ENCODE peak calls at places on chromosomes 6 and 20, in eight cellular contexts. O is A673, R is upper lobe of right lung, U is heart left ventricle, C is H9, V is WERI-Rb-1, J is endothelial cell, S is AG09309. A is an unnamed sample.

GRCh38 chr6:16450285-16450684 is 211.9 kb downstream of the GMPR start:
- DNase-seq in V (no peak), R (no peak), S (peak), O (no peak), U (no peak), J (no peak), C (no peak), A (no peak)

GRCh38 chr6:122381494-122382083 is 17.9 kb upstream of the HSF2 start:
- DNase-seq in U (peak), V (peak), J (peak), R (no peak), S (peak), C (peak), O (peak), A (peak)

GRCh38 chr6:99013661-99014458 is 66.1 kb upstream of the FBXL4 start:
- DNase-seq in U (no peak), V (no peak), O (no peak), S (no peak), R (no peak), C (no peak), J (no peak), A (no peak)

GRCh38 chr6:24631671-24632070 is 14.3 kb downstream of the KIAA0319 start:
- DNase-seq in C (no peak), S (no peak), R (no peak), O (no peak), V (no peak), U (no peak), J (no peak), A (no peak)

GRCh38 chr20:19826179-19826914 is 68.3 kb downstream of the RIN2 start:
- DNase-seq in U (no peak), C (no peak), O (no peak), J (no peak), R (no peak), S (no peak), V (peak), A (no peak)

GRCh38 chr6:112207131-112207530 is 47.2 kb downstream of the LAMA4 start:
- DNase-seq in U (no peak), S (no peak), R (no peak), O (no peak), V (no peak), C (no peak), J (no peak), A (no peak)

GRCh38 chr20:19602660-19603389 is 155.2 kb upstream of the RIN2 start:
- DNase-seq in O (no peak), R (no peak), V (no peak), J (no peak), U (no peak), C (no peak), S (no peak), A (no peak)

GRCh38 chr20:61313396-61313795 is 61.3 kb downstream of the CDH4 start:
- DNase-seq in O (no peak), J (no peak), C (no peak), V (no peak), R (no peak), S (no peak), U (no peak), A (no peak)

GRCh38 chr6:20084411-20084810 is 127.9 kb downstream of the MBOAT1 start:
- DNase-seq in V (no peak), C (no peak), J (no peak), R (no peak), U (no peak), O (no peak), S (no peak), A (no peak)

GRCh38 chr6:33595001-33595846 is 15.1 kb upstream of the BAK1 start:
- DNase-seq in R (no peak), U (peak), J (no peak), V (peak), S (no peak), C (peak), O (no peak), A (no peak)

GRCh38 chr6:45880139-45880538 is 135.5 kb downstream of the CLIC5 start:
- DNase-seq in S (no peak), J (no peak), O (no peak), C (no peak), V (no peak), R (no peak), U (no peak), A (no peak)

GRCh38 chr20:63520939-63521601 is 505 bp downstream of the PPDPF start:
- DNase-seq in O (peak), C (peak), S (no peak), V (peak), J (peak), U (peak), R (peak), A (peak)

GRCh38 chr20:44494266-44494665 is 18.6 kb downstream of the TTPAL start:
- DNase-seq in R (no peak), O (no peak), J (no peak), S (no peak), C (no peak), U (no peak), V (no peak), A (no peak)

GRCh38 chr20:38725959-38726848 is 1.9 kb downstream of the SLC32A1 start:
- DNase-seq in V (peak), S (no peak), J (peak), O (peak), U (no peak), C (peak), R (no peak), A (peak)

GRCh38 chr6:55433446-55434130 is 106.3 kb downstream of the GFRAL start:
- DNase-seq in R (no peak), V (no peak), J (no peak), C (no peak), S (no peak), O (peak), U (no peak), A (no peak)

GRCh38 chr6:14216931-14217684 is 99.5 kb downstream of the CD83 start:
- DNase-seq in R (no peak), V (no peak), O (no peak), C (no peak), U (no peak), J (no peak), S (peak), A (no peak)

GRCh38 chr20:50003253-50003656 is 20.5 kb downstream of the SNAI1 start:
- DNase-seq in J (no peak), S (peak), V (peak), O (peak), C (no peak), R (no peak), U (no peak), A (no peak)

GRCh38 chr20:60528141-60528540 is 569.9 kb downstream of the CDH26 start:
- DNase-seq in O (no peak), C (no peak), R (no peak), J (no peak), U (no peak), S (no peak), V (no peak), A (no peak)

GRCh38 chr20:33481431-33481941 is 8.4 kb upstream of the CBFA2T2 start:
- DNase-seq in J (no peak), C (no peak), S (no peak), R (no peak), U (no peak), O (no peak), V (no peak), A (no peak)

GRCh38 chr6:28089054-28089453 is 8.7 kb downstream of the ZNF165 start:
- DNase-seq in R (no peak), O (no peak), J (no peak), V (no peak), U (no peak), C (no peak), S (no peak), A (no peak)

GRCh38 chr6:147279423-147279822 is 75.2 kb downstream of the STXBP5 start:
- DNase-seq in O (no peak), S (peak), J (no peak), R (no peak), C (no peak), V (no peak), U (no peak), A (no peak)

GRCh38 chr6:709471-710056 is 16.6 kb upstream of the EXOC2 start:
- DNase-seq in C (no peak), V (no peak), R (no peak), S (no peak), O (no peak), J (no peak), U (no peak), A (no peak)

GRCh38 chr6:88983532-88983931 is 20.1 kb upstream of the RNGTT start:
- DNase-seq in U (no peak), J (peak), V (peak), S (no peak), R (no peak), C (peak), O (peak), A (no peak)

GRCh38 chr20:33166533-33167113 is 1.3 kb upstream of the BPIFA2 start:
- DNase-seq in R (no peak), U (no peak), C (no peak), V (no peak), S (no peak), J (no peak), O (no peak), A (no peak)

GRCh38 chr20:17570347-17571152 is 675 bp downstream of the DSTN start:
- DNase-seq in O (peak), S (no peak), C (peak), J (peak), R (peak), U (peak), V (peak), A (no peak)

GRCh38 chr6:14792118-14792955 is 453.5 kb upstream of the JARID2 start:
- DNase-seq in O (peak), S (peak), R (no peak), J (no peak), U (no peak), V (no peak), C (no peak), A (no peak)

GRCh38 chr6:11772109-11772830 is 6.3 kb downstream of the ADTRP start:
- DNase-seq in U (peak), O (no peak), J (no peak), S (peak), C (no peak), V (no peak), R (no peak), A (no peak)

GRCh38 chr20:21835042-21835441 is 129.6 kb downstream of the PAX1 start:
- DNase-seq in R (no peak), O (no peak), C (no peak), J (no peak), S (no peak), U (no peak), V (no peak), A (no peak)

GRCh38 chr20:7199867-7200266 is 432.4 kb downstream of the BMP2 start:
- DNase-seq in S (no peak), J (no peak), U (peak), O (no peak), V (no peak), C (no peak), R (no peak), A (no peak)

GRCh38 chr6:11232177-11232967 is at the start of gene NEDD9:
- DNase-seq in S (peak), U (peak), O (peak), J (peak), V (peak), C (peak), R (peak), A (peak)

GRCh38 chr6:46265373-46265772 is 94.6 kb upstream of the ENPP5 start:
- DNase-seq in S (no peak), O (no peak), U (no peak), C (no peak), V (no peak), J (no peak), R (no peak), A (no peak)

GRCh38 chr6:109172096-109172495 is 76.8 kb downstream of the CEP57L1 start:
- DNase-seq in C (no peak), J (no peak), O (no peak), U (no peak), V (no peak), R (no peak), S (no peak), A (no peak)

DNA sequence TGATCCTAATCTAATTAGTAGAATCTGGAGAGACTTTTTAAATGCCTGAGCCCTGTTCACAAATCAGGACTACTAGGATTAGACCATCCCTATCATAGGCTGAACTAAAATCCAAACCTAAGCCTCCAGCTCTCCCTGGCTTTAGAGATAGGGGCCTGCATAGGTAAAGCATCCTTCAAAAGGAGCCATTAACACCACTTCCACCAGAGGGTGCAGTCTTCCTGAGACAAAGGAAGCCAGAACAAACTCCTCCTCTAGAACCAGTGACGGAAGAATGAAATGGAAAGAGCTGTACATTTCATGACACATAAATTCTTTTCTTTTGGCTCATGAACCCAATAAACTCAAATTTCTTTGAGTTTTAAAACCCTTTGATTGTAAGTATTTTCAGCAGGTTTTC is 291.2 kb upstream of the ADGRB3 start:
- DNase-seq in U (no peak), O (peak), C (peak), V (peak), S (no peak), R (no peak), J (peak), A (peak)
- TF ChIP-seq CTCF in U (peak), O (peak), C (peak), V (peak), S (no peak), R (peak), J (peak), A (peak)

DNA sequence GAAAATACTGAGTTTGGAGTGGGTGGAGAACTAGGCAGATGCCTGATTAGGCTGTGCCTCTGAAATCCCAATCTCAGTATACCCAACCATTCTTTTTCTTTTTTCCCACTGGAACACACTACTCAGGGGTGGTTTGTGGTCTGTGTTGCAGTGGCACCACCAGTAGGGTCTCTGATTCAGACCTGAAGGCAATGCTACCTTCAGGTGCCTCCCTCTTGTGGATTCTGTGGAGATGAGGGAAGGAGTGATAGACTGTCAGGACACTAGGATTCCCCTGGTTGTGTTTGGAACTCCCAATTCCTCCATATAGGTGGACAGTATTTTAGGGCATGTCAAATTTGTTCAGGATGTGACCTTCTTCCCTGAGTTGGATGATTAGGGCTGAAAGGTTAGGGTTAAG is 47.4 kb upstream of the SYNCRIP start:
- DNase-seq in O (no peak), J (no peak), V (no peak), R (no peak), S (no peak), C (no peak), U (no peak), A (no peak)
- TF ChIP-seq CTCF in O (no peak), J (no peak), V (no peak), R (no peak), S (no peak), C (no peak), U (no peak), A (no peak)

DNA sequence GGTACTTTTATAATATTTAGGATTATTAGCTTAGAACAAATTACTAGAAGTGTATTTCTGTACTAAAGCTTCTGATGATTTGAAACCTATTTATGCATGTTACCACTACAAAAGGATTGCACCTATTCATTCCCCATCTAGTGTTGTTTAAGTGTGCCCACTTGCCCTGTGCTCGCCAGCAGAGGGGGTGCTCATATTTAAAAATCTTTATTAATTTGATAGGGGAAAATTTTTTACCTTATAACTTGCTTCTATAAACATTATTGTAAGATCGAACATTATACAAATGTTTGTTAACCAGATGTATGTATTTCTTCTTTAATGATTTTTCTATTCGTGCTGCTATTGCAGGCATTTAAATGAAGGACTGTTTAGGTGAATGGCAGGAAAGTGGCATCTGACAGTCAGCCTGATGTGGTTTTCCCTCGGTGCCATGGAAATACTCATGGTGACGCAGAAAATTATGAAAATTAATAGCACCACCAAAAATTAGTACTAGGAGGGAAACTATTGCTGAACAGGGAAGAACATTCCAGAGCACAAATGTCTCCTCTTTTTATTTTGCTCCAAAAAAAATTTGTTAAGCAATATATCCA is 44.1 kb upstream of the FNDC1 start:
- DNase-seq in S (no peak), C (no peak), V (no peak), R (no peak), O (no peak), U (no peak), J (no peak), A (no peak)
- TF ChIP-seq CTCF in S (peak), C (peak), V (no peak), R (peak), O (peak), U (peak), J (peak), A (no peak)

GRCh38 chr20:15265910-15266309 is 928.5 kb upstream of the FLRT3 start:
- DNase-seq in V (no peak), U (no peak), C (no peak), J (no peak), S (no peak), O (no peak), R (no peak), A (no peak)
- TF ChIP-seq CTCF in V (no peak), U (no peak), C (no peak), J (no peak), S (no peak), O (no peak), R (no peak), A (no peak)

GRCh38 chr6:6085928-6086668 is 79.4 kb upstream of the NRN1 start:
- DNase-seq in S (no peak), R (no peak), J (no peak), U (no peak), C (no peak), V (no peak), O (no peak), A (no peak)

GRCh38 chr6:6080975-6081374 is 74.2 kb upstream of the NRN1 start:
- DNase-seq in J (no peak), R (no peak), S (no peak), U (no peak), O (no peak), C (no peak), V (no peak), A (no peak)
- TF ChIP-seq CTCF in J (no peak), R (no peak), S (no peak), U (no peak), O (no peak), C (no peak), V (no peak), A (no peak)

GRCh38 chr6:138124096-138124495 is 16.9 kb upstream of the PERP start:
- DNase-seq in O (no peak), V (no peak), J (no peak), U (no peak), R (no peak), C (no peak), S (no peak), A (no peak)

GRCh38 chr6:138128096-138128495 is 20.9 kb upstream of the PERP start:
- DNase-seq in O (no peak), R (no peak), C (no peak), J (no peak), V (no peak), U (no peak), S (no peak), A (no peak)

DNA sequence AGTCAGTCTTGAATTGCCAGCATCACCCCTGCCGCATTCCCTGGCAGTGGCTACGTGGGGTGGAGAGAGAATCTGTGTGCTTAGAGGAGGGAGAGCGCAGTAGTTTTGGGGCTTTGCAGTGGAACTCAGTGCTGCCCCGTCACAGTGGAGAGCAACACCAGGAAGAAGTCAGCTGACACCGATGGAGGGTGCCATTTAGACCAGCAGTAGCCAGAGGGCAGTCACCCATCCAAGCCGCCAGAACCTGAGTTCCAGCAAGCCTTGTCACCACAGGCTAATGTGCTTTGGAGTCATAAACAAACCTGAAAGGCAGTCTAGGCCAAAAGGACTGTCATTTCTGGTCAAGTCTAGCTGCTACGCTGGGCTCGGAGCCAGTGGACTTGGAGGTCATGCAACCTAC is 22.0 kb upstream of the PERP start:
- DNase-seq in J (no peak), C (peak), R (no peak), S (no peak), U (no peak), O (no peak), V (peak), A (no peak)
- TF ChIP-seq CTCF in J (no peak), C (peak), R (no peak), S (no peak), U (no peak), O (no peak), V (peak), A (no peak)

DNA sequence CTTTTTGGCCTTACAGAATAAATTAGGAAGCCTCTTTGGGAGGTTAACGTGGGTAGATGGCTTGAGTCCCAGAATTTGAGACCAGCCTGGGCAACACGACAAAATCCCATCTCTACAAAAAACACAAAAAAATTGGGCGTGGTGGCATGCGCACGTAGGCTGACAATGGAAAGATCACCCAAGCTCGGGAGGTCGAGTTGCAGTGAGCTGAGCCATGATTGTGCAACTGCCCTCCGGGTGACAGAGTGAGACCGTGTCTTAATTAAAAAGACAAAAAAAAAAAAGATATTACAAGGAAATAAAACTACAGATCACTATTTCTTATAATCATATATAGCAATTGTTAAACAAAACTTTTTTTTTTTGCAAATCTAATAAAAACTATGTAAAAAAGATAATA is 43.4 kb upstream of the ASCC3 start:
- DNase-seq in R (no peak), O (no peak), U (no peak), C (no peak), S (no peak), J (no peak), V (no peak), A (no peak)
- TF ChIP-seq CTCF in R (no peak), O (no peak), U (no peak), C (no peak), S (no peak), J (no peak), V (no peak), A (no peak)